ENCODE peak calls at places on chromosomes 13 and 19, in four cellular contexts. One of them, this sample, is unnamed.

GRCh38 chr13:33217256-33217655 is 68.3 kb downstream of the STARD13 start:
- DNase-seq in tibial artery: no peak
- DNase-seq in uterus: no peak
- DNase-seq in cardiac muscle cell: no peak
- DNase-seq in this sample: no peak

GRCh38 chr19:17681505-17682125 is 6.5 kb downstream of the UNC13A start:
- DNase-seq in tibial artery: no peak
- DNase-seq in uterus: no peak
- DNase-seq in cardiac muscle cell: peak
- DNase-seq in this sample: peak

GRCh38 chr19:5317321-5317720 is 23.3 kb downstream of the PTPRS start:
- DNase-seq in tibial artery: no peak
- DNase-seq in uterus: no peak
- DNase-seq in cardiac muscle cell: no peak
- DNase-seq in this sample: no peak

GRCh38 chr13:51222510-51223283 is 499 bp downstream of the FAM124A start:
- DNase-seq in tibial artery: no peak
- DNase-seq in uterus: no peak
- DNase-seq in cardiac muscle cell: peak
- DNase-seq in this sample: no peak

GRCh38 chr13:24680258-24680920 is at the start of gene ATP12A:
- DNase-seq in tibial artery: no peak
- DNase-seq in uterus: no peak
- DNase-seq in cardiac muscle cell: peak
- DNase-seq in this sample: no peak

GRCh38 chr13:99367106-99367616 is 60.0 kb upstream of the GPR183 start:
- DNase-seq in tibial artery: no peak
- DNase-seq in uterus: no peak
- DNase-seq in cardiac muscle cell: peak
- DNase-seq in this sample: no peak

GRCh38 chr13:36212789-36213188 is 1.6 kb downstream of the SOHLH2 start:
- DNase-seq in tibial artery: no peak
- DNase-seq in uterus: no peak
- DNase-seq in cardiac muscle cell: no peak
- DNase-seq in this sample: no peak

GRCh38 chr19:33705090-33705847 is 83.5 kb downstream of the CHST8 start:
- DNase-seq in tibial artery: no peak
- DNase-seq in uterus: no peak
- DNase-seq in cardiac muscle cell: no peak
- DNase-seq in this sample: no peak

GRCh38 chr19:47221890-47222289 is 9.1 kb downstream of the BBC3 start:
- DNase-seq in tibial artery: no peak
- DNase-seq in uterus: no peak
- DNase-seq in cardiac muscle cell: no peak
- DNase-seq in this sample: no peak

GRCh38 chr19:39362682-39363657 is 20.7 kb downstream of the SAMD4B start:
- DNase-seq in tibial artery: peak
- DNase-seq in uterus: no peak
- DNase-seq in cardiac muscle cell: no peak
- DNase-seq in this sample: peak

GRCh38 chr19:13835791-13836723 is 40.8 kb downstream of the ZSWIM4 start:
- DNase-seq in tibial artery: peak
- DNase-seq in uterus: peak
- DNase-seq in cardiac muscle cell: no peak
- DNase-seq in this sample: no peak

GRCh38 chr19:56603829-56604228 is 8.7 kb downstream of the ZNF71 start:
- DNase-seq in tibial artery: no peak
- DNase-seq in uterus: no peak
- DNase-seq in cardiac muscle cell: no peak
- DNase-seq in this sample: no peak

GRCh38 chr13:23384111-23384510 is 49.4 kb downstream of the SACS start:
- DNase-seq in tibial artery: no peak
- DNase-seq in uterus: no peak
- DNase-seq in cardiac muscle cell: no peak
- DNase-seq in this sample: peak

GRCh38 chr19:3554254-3555083 is 2.9 kb downstream of the MFSD12 start:
- DNase-seq in tibial artery: no peak
- DNase-seq in uterus: no peak
- DNase-seq in cardiac muscle cell: no peak
- DNase-seq in this sample: no peak
- H3K4me3 ChIP-seq in tibial artery: no peak
- H3K4me3 ChIP-seq in uterus: no peak
- H3K4me3 ChIP-seq in cardiac muscle cell: no peak
- H3K4me3 ChIP-seq in this sample: no peak

GRCh38 chr13:40082644-40083043 is 427.2 kb downstream of the COG6 start:
- DNase-seq in tibial artery: no peak
- DNase-seq in uterus: no peak
- DNase-seq in cardiac muscle cell: no peak
- DNase-seq in this sample: peak
- TF ChIP-seq CTCF in tibial artery: no peak
- TF ChIP-seq CTCF in uterus: no peak
- TF ChIP-seq CTCF in cardiac muscle cell: peak
- TF ChIP-seq CTCF in this sample: peak

GRCh38 chr13:75302031-75302430 is 179.9 kb downstream of the TBC1D4 start:
- DNase-seq in tibial artery: no peak
- DNase-seq in uterus: no peak
- DNase-seq in cardiac muscle cell: no peak
- DNase-seq in this sample: peak

GRCh38 chr13:75299206-75299605 is 182.8 kb downstream of the TBC1D4 start:
- DNase-seq in tibial artery: no peak
- DNase-seq in uterus: no peak
- DNase-seq in cardiac muscle cell: peak
- DNase-seq in this sample: no peak

GRCh38 chr13:75294110-75294509 is 187.9 kb downstream of the TBC1D4 start:
- DNase-seq in tibial artery: no peak
- DNase-seq in uterus: no peak
- DNase-seq in cardiac muscle cell: no peak
- DNase-seq in this sample: no peak

GRCh38 chr13:75299913-75300862 is 181.8 kb downstream of the TBC1D4 start:
- DNase-seq in tibial artery: no peak
- DNase-seq in uterus: no peak
- DNase-seq in cardiac muscle cell: no peak
- DNase-seq in this sample: peak

DNA sequence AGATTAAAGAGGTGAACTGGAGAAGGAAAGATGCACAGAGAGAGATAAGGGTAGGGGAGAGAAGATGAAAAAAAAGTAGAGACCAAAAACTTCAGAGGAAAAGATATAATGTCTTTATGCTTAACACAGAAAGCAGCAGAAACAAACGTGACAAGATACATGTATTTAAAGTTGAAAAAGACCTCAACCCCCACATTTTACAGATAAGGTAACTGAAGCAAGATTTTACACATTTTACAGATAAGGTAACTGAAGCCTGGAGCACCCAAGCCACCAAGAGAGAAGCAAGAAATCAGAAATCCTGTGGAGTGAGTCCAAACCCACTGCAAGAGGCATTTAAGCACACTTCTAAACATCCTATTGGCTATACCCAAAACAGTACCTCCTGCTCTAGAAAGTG is 185.3 kb downstream of the TBC1D4 start:
- DNase-seq in tibial artery: no peak
- DNase-seq in uterus: no peak
- DNase-seq in cardiac muscle cell: no peak
- DNase-seq in this sample: no peak
- H3K4me3 ChIP-seq in tibial artery: no peak
- H3K4me3 ChIP-seq in uterus: no peak
- H3K4me3 ChIP-seq in cardiac muscle cell: no peak
- H3K4me3 ChIP-seq in this sample: no peak

DNA sequence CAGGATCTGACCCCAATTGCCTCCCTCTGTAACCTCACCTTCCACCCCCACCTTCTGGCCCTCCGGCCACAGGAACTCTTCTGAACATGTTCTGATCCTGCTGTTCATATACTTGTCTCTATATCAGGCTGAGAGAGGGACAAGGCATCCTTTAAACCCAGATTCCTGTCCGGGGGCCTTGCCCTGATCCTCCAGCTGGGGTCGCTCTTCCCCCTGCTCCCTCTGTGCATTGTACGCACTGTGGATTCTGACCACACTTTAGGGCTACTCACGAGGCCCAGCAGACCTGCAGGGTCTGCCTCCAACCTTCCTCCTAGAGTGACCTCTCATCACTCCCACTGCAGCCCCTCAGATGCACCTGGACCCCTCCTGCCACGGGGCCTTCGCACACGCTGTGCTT is 269.3 kb downstream of the UQCRFS1 start:
- DNase-seq in tibial artery: no peak
- DNase-seq in uterus: no peak
- DNase-seq in cardiac muscle cell: no peak
- DNase-seq in this sample: no peak
- TF ChIP-seq CTCF in tibial artery: no peak
- TF ChIP-seq CTCF in uterus: no peak
- TF ChIP-seq CTCF in cardiac muscle cell: no peak
- TF ChIP-seq CTCF in this sample: no peak

GRCh38 chr19:32098953-32099352 is 246.5 kb upstream of the ZNF507 start:
- DNase-seq in tibial artery: no peak
- DNase-seq in uterus: no peak
- DNase-seq in cardiac muscle cell: no peak
- DNase-seq in this sample: no peak

GRCh38 chr19:32101206-32101605 is 244.2 kb upstream of the ZNF507 start:
- DNase-seq in tibial artery: no peak
- DNase-seq in uterus: no peak
- DNase-seq in cardiac muscle cell: no peak
- DNase-seq in this sample: no peak

GRCh38 chr19:32104465-32105235 is 240.8 kb upstream of the ZNF507 start:
- DNase-seq in tibial artery: no peak
- DNase-seq in uterus: peak
- DNase-seq in cardiac muscle cell: peak
- DNase-seq in this sample: no peak
- H3K4me3 ChIP-seq in tibial artery: no peak
- H3K4me3 ChIP-seq in uterus: no peak
- H3K4me3 ChIP-seq in cardiac muscle cell: no peak
- H3K4me3 ChIP-seq in this sample: no peak

DNA sequence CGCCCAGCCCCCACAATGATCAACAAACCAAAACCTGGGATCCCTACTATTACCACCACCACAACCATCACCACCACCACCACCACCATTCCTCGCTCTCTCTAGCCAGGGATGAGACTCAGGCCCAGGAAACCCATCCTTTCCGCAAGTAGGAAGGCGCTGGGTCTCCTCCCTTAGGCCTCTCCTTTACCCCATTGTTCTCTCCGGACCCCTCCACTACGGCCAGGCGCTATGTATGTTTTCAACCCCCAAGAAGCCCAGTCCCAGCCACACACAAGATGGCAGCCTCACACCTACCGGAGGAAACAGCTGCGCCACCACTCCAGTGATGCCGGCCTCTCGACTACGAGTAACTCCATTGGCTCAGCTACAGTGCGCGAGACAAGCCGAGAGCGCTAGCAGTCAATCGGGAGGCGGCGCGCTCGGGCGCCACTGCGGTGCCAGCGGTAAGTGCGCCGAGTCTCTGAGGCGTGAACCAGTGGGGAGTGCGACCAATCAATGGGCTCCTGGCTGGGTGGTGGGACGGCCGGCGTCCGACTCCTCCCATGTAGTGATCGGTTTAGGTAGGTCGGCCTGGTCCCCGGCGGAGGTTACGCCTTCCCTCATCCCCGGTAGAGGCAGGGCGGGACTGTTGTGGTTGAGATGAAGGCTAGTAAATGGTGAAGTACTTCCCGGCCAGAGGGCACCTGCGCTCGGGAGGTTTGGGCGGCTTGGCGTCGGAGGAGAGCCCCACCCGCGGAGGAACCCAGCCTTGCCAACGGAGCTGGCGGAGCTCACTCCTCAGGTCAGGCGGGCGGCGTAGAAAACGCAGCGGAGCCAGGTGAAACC is at the start of the genes CAB39L and SETDB2:
- DNase-seq in tibial artery: peak
- DNase-seq in uterus: peak
- DNase-seq in cardiac muscle cell: peak
- DNase-seq in this sample: peak
- TF ChIP-seq CTCF in tibial artery: peak
- TF ChIP-seq CTCF in uterus: peak
- TF ChIP-seq CTCF in cardiac muscle cell: peak
- TF ChIP-seq CTCF in this sample: peak

DNA sequence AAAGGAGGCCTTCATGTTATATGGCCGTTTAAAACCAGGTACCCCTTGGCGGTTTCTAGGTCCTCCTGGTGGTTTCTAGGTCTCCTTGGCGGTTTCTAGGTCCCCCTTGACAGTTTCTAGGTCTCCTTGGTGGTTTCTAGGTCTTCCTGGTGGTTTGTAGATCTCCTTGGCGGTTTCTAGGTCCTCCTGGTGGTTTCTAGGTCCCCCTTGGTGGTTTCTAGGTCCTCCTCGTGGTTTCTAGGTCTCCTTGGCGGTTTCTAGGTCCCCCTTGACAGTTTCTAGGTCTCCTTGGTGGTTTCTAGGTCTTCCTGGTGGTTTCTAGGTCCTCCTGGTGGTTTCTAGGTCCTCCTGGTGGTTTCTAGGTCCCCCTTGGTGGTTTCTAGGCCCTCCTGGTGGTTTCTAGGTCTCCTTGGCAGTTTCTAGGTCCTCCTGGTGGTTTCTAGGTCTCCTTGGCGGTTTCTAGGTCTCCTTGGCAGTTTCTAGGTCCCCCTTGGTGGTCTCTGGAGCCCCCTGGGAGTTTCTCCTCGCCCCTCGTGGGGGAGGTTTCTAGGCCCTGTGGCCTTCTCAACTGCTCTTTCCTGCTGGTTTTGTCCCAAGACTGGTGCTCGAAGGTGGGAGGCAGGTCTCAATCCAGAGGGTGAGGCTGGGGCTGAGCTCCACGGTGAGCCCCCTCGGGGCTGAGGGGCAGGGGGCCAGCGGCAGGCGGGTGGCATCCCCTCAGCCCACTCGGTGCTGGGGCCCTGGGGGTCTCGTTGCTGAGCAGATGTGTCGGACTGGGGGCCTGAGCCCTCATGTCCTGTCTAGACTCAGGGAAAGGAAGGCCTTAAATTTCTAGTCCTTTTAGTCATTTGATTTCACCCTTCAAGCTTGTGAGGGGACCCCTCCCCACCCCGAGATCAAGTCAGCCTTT is 8.0 kb downstream of the HCN2 start:
- DNase-seq in tibial artery: no peak
- DNase-seq in uterus: no peak
- DNase-seq in cardiac muscle cell: no peak
- DNase-seq in this sample: no peak
- H3K4me3 ChIP-seq in tibial artery: no peak
- H3K4me3 ChIP-seq in uterus: no peak
- H3K4me3 ChIP-seq in cardiac muscle cell: no peak
- H3K4me3 ChIP-seq in this sample: no peak

GRCh38 chr13:78603240-78603947 is at the start of gene POU4F1:
- DNase-seq in tibial artery: no peak
- DNase-seq in uterus: no peak
- DNase-seq in cardiac muscle cell: peak
- DNase-seq in this sample: no peak
- TF ChIP-seq CTCF in tibial artery: no peak
- TF ChIP-seq CTCF in uterus: no peak
- TF ChIP-seq CTCF in cardiac muscle cell: no peak
- TF ChIP-seq CTCF in this sample: no peak

GRCh38 chr19:18972301-18972831 is 31.3 kb upstream of the HOMER3 start:
- DNase-seq in tibial artery: no peak
- DNase-seq in uterus: no peak
- DNase-seq in cardiac muscle cell: no peak
- DNase-seq in this sample: peak
- H3K4me3 ChIP-seq in tibial artery: no peak
- H3K4me3 ChIP-seq in uterus: no peak
- H3K4me3 ChIP-seq in cardiac muscle cell: no peak
- H3K4me3 ChIP-seq in this sample: no peak

This sample was measured in fibroblast of the aortic adventitia.